ENCODE peak calls at places on chromosomes 7 and 10, in nine cellular contexts. O, U, X, G, W, T, R, N and I are unnamed samples.

GRCh38 chr10:90023950-90024349 is 322.6 kb downstream of the KIF20B start:
- DNase-seq in O (no peak), U (no peak), X (no peak), G (no peak), W (no peak), T (no peak), R (peak), N (no peak), I (no peak)

GRCh38 chr10:79182122-79182521 is 113.4 kb downstream of the ZMIZ1 start:
- DNase-seq in O (no peak), U (no peak), X (no peak), G (no peak), W (no peak), T (no peak), R (no peak), N (no peak), I (no peak)

GRCh38 chr7:77797734-77798393 is 370 bp downstream of the TMEM60 start:
- DNase-seq in O (no peak), U (no peak), X (no peak), G (no peak), W (no peak), T (no peak), R (no peak), N (no peak), I (no peak)

GRCh38 chr10:61899045-61899444 is 2.5 kb upstream of the ARID5B start:
- DNase-seq in O (no peak), U (no peak), X (no peak), G (no peak), W (no peak), T (peak), R (peak), N (no peak), I (no peak)

GRCh38 chr10:127998517-127999144 is 91.7 kb downstream of the PTPRE start:
- DNase-seq in O (no peak), U (no peak), X (no peak), G (no peak), W (no peak), T (no peak), R (no peak), N (no peak), I (no peak)

GRCh38 chr7:41885078-41885477 is 182.2 kb upstream of the INHBA start:
- DNase-seq in O (no peak), U (no peak), X (no peak), G (no peak), W (no peak), T (peak), R (no peak), N (no peak), I (no peak)

GRCh38 chr7:78323118-78323517 is 524.5 kb downstream of the PHTF2 start:
- DNase-seq in O (no peak), U (no peak), X (no peak), G (peak), W (no peak), T (no peak), R (no peak), N (no peak), I (no peak)

GRCh38 chr10:21801609-21802008 is 201.9 kb downstream of the DNAJC1 start:
- DNase-seq in O (no peak), U (no peak), X (no peak), G (no peak), W (no peak), T (no peak), R (no peak), N (no peak), I (no peak)

GRCh38 chr10:58511765-58512469 is 755 bp upstream of the BICC1 start:
- DNase-seq in O (no peak), U (peak), X (peak), G (no peak), W (peak), T (peak), R (no peak), N (no peak), I (no peak)

GRCh38 chr7:24378871-24379608 is 95.0 kb downstream of the NPY start:
- DNase-seq in O (no peak), U (no peak), X (peak), G (no peak), W (no peak), T (peak), R (no peak), N (no peak), I (peak)

GRCh38 chr7:87876759-87877234 is 504 bp downstream of the DBF4 start:
- DNase-seq in O (no peak), U (peak), X (peak), G (peak), W (peak), T (peak), R (peak), N (peak), I (peak)

GRCh38 chr7:129774359-129774758 is 162.8 kb downstream of the NRF1 start:
- DNase-seq in O (no peak), U (peak), X (no peak), G (no peak), W (no peak), T (no peak), R (no peak), N (no peak), I (no peak)

GRCh38 chr7:157657741-157658740 is 321.2 kb downstream of the DNAJB6 start:
- DNase-seq in O (no peak), U (peak), X (no peak), G (no peak), W (no peak), T (no peak), R (no peak), N (no peak), I (no peak)